ENCODE peak calls at places on chromosomes 5 and 9, in five cellular contexts. F is iPS-NIHi11, H is GM23248, Z is OCI-LY7, U is activated B cell treated with CpG ODN at 0.5 μM for 24 hours. W is an unnamed sample.

GRCh38 chr5:52943808-52944207 is 45.3 kb upstream of the ITGA2 start:
- DNase-seq in F (no peak), H (no peak), Z (no peak), U (no peak), W (peak)

GRCh38 chr5:2391021-2391420 is 360.5 kb downstream of the IRX2 start:
- DNase-seq in F (no peak), H (no peak), Z (no peak), U (no peak), W (no peak)

GRCh38 chr5:10374623-10375022 is 21.1 kb downstream of the MARCHF6 start:
- DNase-seq in F (no peak), H (no peak), Z (no peak), U (no peak), W (no peak)

GRCh38 chr5:150129813-150130492 is 25.7 kb downstream of the PDGFRB start:
- DNase-seq in F (peak), H (peak), Z (peak), U (peak), W (peak)

GRCh38 chr5:176785184-176786145 is 24.9 kb upstream of the UNC5A start:
- DNase-seq in F (no peak), H (no peak), Z (no peak), U (no peak), W (no peak)

GRCh38 chr9:127502706-127503378 is 51.5 kb downstream of the LRSAM1 start:
- DNase-seq in F (no peak), H (no peak), Z (no peak), U (no peak), W (no peak)

GRCh38 chr9:123337971-123338370 is 18.0 kb upstream of the CRB2 start:
- DNase-seq in F (no peak), H (no peak), Z (peak), U (peak), W (no peak)

GRCh38 chr9:126937444-126937843 is 22.9 kb downstream of the RALGPS1 start:
- DNase-seq in F (no peak), H (no peak), Z (no peak), U (no peak), W (no peak)

GRCh38 chr9:135066291-135066690 is 21.2 kb upstream of the OLFM1 start:
- DNase-seq in F (no peak), H (no peak), Z (no peak), U (no peak), W (no peak)

GRCh38 chr5:54702470-54702869 is 184.9 kb downstream of the SNX18 start:
- DNase-seq in F (no peak), H (peak), Z (no peak), U (no peak), W (no peak)

GRCh38 chr9:138103824-138104206 is 226.2 kb downstream of the CACNA1B start:
- DNase-seq in F (no peak), H (no peak), Z (no peak), U (no peak), W (peak)

GRCh38 chr5:149423287-149424268 is 44.5 kb upstream of the IL17B start:
- DNase-seq in F (no peak), H (no peak), Z (no peak), U (no peak), W (no peak)

GRCh38 chr9:86488345-86488744 is 134.1 kb upstream of the TUT7 start:
- DNase-seq in F (no peak), H (no peak), Z (no peak), U (no peak), W (no peak)

GRCh38 chr9:19156805-19157204 is 29.5 kb upstream of the PLIN2 start:
- DNase-seq in F (no peak), H (peak), Z (no peak), U (no peak), W (no peak)

GRCh38 chr9:129392093-129392541 is 214.1 kb upstream of the IER5L start:
- DNase-seq in F (peak), H (no peak), Z (no peak), U (no peak), W (no peak)

GRCh38 chr9:120490888-120491595 is 88.9 kb downstream of the CDK5RAP2 start:
- DNase-seq in F (no peak), H (peak), Z (no peak), U (no peak), W (no peak)

GRCh38 chr5:168578506-168579205 is 512 bp downstream of the PANK3 start:
- DNase-seq in F (no peak), H (no peak), Z (no peak), U (no peak), W (no peak)

GRCh38 chr9:31542384-31543055 is 841.9 kb upstream of the ACO1 start:
- DNase-seq in F (peak), H (peak), Z (peak), U (no peak), W (no peak)

GRCh38 chr9:1837453-1838084 is 177.6 kb upstream of the SMARCA2 start:
- DNase-seq in F (peak), H (peak), Z (peak), U (no peak), W (no peak)

GRCh38 chr9:92463989-92464388 is 18.3 kb downstream of the ASPN start:
- DNase-seq in F (no peak), H (peak), Z (no peak), U (no peak), W (no peak)

GRCh38 chr5:89064054-89064453 is 181.1 kb upstream of the MEF2C start:
- DNase-seq in F (no peak), H (no peak), Z (no peak), U (no peak), W (no peak)

GRCh38 chr5:91189480-91190332 is 193.4 kb downstream of the ARRDC3 start:
- DNase-seq in F (no peak), H (peak), Z (no peak), U (no peak), W (no peak)

GRCh38 chr5:173954671-173955605 is 34.0 kb upstream of the C5orf47 start:
- DNase-seq in F (no peak), H (peak), Z (no peak), U (no peak), W (no peak)

GRCh38 chr5:59588922-59589321 is 304.6 kb downstream of the PDE4D start:
- DNase-seq in F (no peak), H (peak), Z (no peak), U (no peak), W (no peak)

GRCh38 chr5:179008667-179009066 is 13.5 kb upstream of the GRM6 start:
- DNase-seq in F (no peak), H (peak), Z (peak), U (no peak), W (no peak)

GRCh38 chr9:69389437-69389995 is 64.5 kb downstream of the ENTREP1 start:
- DNase-seq in F (no peak), H (no peak), Z (no peak), U (no peak), W (no peak)

GRCh38 chr9:98538626-98539031 is 170.1 kb downstream of the GABBR2 start:
- DNase-seq in F (no peak), H (peak), Z (no peak), U (no peak), W (peak)

GRCh38 chr9:124267271-124267807 is 9.6 kb downstream of the NEK6 start:
- DNase-seq in F (no peak), H (peak), Z (peak), U (peak), W (peak)

GRCh38 chr9:134895849-134896833 is 15.5 kb downstream of the FCN2 start:
- DNase-seq in F (no peak), H (peak), Z (no peak), U (no peak), W (no peak)

GRCh38 chr5:17388717-17389116 is 109.3 kb upstream of the TAF11L2 start:
- DNase-seq in F (no peak), H (no peak), Z (no peak), U (no peak), W (no peak)

GRCh38 chr5:135883441-135883840 is 12.2 kb downstream of the IL9 start:
- DNase-seq in F (peak), H (no peak), Z (peak), U (no peak), W (no peak)

GRCh38 chr9:37746448-37747270 is 6.9 kb upstream of the TRMT10B start:
- DNase-seq in F (no peak), H (peak), Z (no peak), U (no peak), W (no peak)

GRCh38 chr5:13624283-13625074 is 320.0 kb downstream of the DNAH5 start:
- DNase-seq in F (no peak), H (no peak), Z (no peak), U (no peak), W (no peak)

GRCh38 chr9:13330396-13331004 is 51.0 kb upstream of the MPDZ start:
- DNase-seq in F (no peak), H (no peak), Z (no peak), U (no peak), W (no peak)

GRCh38 chr5:11797132-11797531 is 107.1 kb downstream of the CTNND2 start:
- DNase-seq in F (peak), H (no peak), Z (no peak), U (no peak), W (no peak)

W was measured in left lung.